ENCODE peak calls at places on chromosomes 3 and 15, in five cellular contexts. B is heart left ventricle, P is upper lobe of right lung, C is lower lobe of right lung, S is tibial nerve. I is an unnamed sample.

GRCh38 chr15:29072444-29072843 is 186.7 kb downstream of the APBA2 start:
- DNase-seq in C (no peak), S (no peak), P (no peak), B (no peak), I (no peak)

GRCh38 chr3:149701206-149701976 is 43.6 kb upstream of the WWTR1 start:
- DNase-seq in S (no peak), B (no peak), P (no peak), C (no peak), I (no peak)

GRCh38 chr3:113745273-113746068 is 578 bp downstream of the NAA50 start:
- DNase-seq in C (peak; percentile 77), B (peak; percentile 73), S (peak; percentile 26), P (peak; percentile 82), I (no peak)

GRCh38 chr3:135229018-135229495 is 434.0 kb downstream of the EPHB1 start:
- DNase-seq in S (no peak), P (no peak), C (no peak), B (peak; percentile 27), I (no peak)

GRCh38 chr3:49567406-49567805 is 13.1 kb downstream of the BSN start:
- DNase-seq in P (no peak), B (no peak), C (no peak), S (no peak), I (no peak)

GRCh38 chr15:27459836-27460235 is 488.9 kb downstream of the GABRG3 start:
- DNase-seq in C (no peak), S (no peak), P (no peak), B (no peak), I (no peak)

GRCh38 chr3:45957606-45958005 is 14.3 kb downstream of the CXCR6 start:
- DNase-seq in S (no peak), C (no peak), P (no peak), B (no peak), I (no peak)

GRCh38 chr3:16828815-16829214 is 55.9 kb upstream of the PLCL2 start:
- DNase-seq in P (no peak), B (no peak), S (no peak), C (peak; percentile 46), I (no peak)

GRCh38 chr3:106862067-106862466 is 515.2 kb upstream of the CCDC54 start:
- DNase-seq in B (no peak), P (no peak), C (no peak), S (no peak), I (no peak)

GRCh38 chr15:90552162-90552928 is 22.6 kb downstream of the CRTC3 start:
- DNase-seq in C (no peak), S (no peak), B (no peak), P (no peak), I (no peak)

GRCh38 chr3:66299893-66300292 is 79.1 kb downstream of the SLC25A26 start:
- DNase-seq in P (no peak), C (no peak), S (no peak), B (no peak), I (no peak)

GRCh38 chr3:157436583-157437300 is at the start of gene PTX3:
- DNase-seq in B (peak; percentile 25), S (no peak), P (peak; percentile 70), C (no peak), I (no peak)

GRCh38 chr3:4821975-4822374 is 157.3 kb upstream of the BHLHE40 start:
- DNase-seq in C (no peak), S (no peak), B (no peak), P (no peak), I (no peak)

GRCh38 chr3:53255360-53255774 is 455 bp downstream of the TKT start:
- DNase-seq in S (no peak), C (peak; percentile 65), P (peak; percentile 79), B (peak; percentile 50), I (no peak)

GRCh38 chr3:16419640-16420039 is 93.9 kb downstream of the RFTN1 start:
- DNase-seq in S (no peak), C (no peak), B (no peak), P (no peak), I (no peak)

GRCh38 chr15:63243776-63244175 is 33.6 kb upstream of the APH1B start:
- DNase-seq in B (no peak), S (no peak), C (no peak), P (no peak), I (no peak)

GRCh38 chr15:48929611-48930170 is 34.0 kb downstream of the SHC4 start:
- DNase-seq in B (no peak), P (no peak), S (no peak), C (no peak), I (no peak)

GRCh38 chr3:2807514-2807913 is 302.7 kb downstream of the IL5RA start:
- DNase-seq in P (no peak), B (no peak), C (no peak), S (no peak), I (no peak)

GRCh38 chr3:153165211-153165815 is 3.3 kb downstream of the RAP2B start:
- DNase-seq in S (no peak), C (no peak), P (no peak), B (no peak), I (no peak)

GRCh38 chr3:133945696-133946095 is 50.0 kb upstream of the RAB6B start:
- DNase-seq in P (peak; percentile 29), C (no peak), B (no peak), S (no peak), I (no peak)

GRCh38 chr3:154540950-154541604 is 111.1 kb upstream of the GPR149 start:
- DNase-seq in B (no peak), C (no peak), S (no peak), P (no peak), I (no peak)

GRCh38 chr3:117622130-117622841 is 912.7 kb downstream of the TUSC7 start:
- DNase-seq in S (no peak), C (no peak), P (no peak), B (no peak), I (no peak)

GRCh38 chr15:96392380-96393208 is 62.1 kb downstream of the NR2F2 start:
- DNase-seq in B (no peak), S (no peak), P (no peak), C (no peak), I (no peak)

GRCh38 chr15:79007066-79007465 is 62.2 kb upstream of the CTSH start:
- DNase-seq in P (no peak), S (no peak), C (peak; percentile 72), B (peak; percentile 40), I (peak; percentile 52)

GRCh38 chr3:75140904-75141615 is 523.1 kb upstream of the FRG2C start:
- DNase-seq in P (no peak), C (no peak), S (no peak), B (no peak), I (no peak)

GRCh38 chr15:71295242-71296031 is 180.2 kb downstream of the THSD4 start:
- DNase-seq in C (no peak), P (no peak), S (no peak), B (peak; percentile 15), I (no peak)

GRCh38 chr15:54594115-54594514 is 602.6 kb downstream of the RSL24D1 start:
- DNase-seq in P (no peak), B (no peak), S (no peak), C (no peak), I (no peak)

GRCh38 chr3:32239638-32240550 is 1.4 kb downstream of the CMTM8 start:
- DNase-seq in C (no peak), P (no peak), B (no peak), S (no peak), I (no peak)

DNA sequence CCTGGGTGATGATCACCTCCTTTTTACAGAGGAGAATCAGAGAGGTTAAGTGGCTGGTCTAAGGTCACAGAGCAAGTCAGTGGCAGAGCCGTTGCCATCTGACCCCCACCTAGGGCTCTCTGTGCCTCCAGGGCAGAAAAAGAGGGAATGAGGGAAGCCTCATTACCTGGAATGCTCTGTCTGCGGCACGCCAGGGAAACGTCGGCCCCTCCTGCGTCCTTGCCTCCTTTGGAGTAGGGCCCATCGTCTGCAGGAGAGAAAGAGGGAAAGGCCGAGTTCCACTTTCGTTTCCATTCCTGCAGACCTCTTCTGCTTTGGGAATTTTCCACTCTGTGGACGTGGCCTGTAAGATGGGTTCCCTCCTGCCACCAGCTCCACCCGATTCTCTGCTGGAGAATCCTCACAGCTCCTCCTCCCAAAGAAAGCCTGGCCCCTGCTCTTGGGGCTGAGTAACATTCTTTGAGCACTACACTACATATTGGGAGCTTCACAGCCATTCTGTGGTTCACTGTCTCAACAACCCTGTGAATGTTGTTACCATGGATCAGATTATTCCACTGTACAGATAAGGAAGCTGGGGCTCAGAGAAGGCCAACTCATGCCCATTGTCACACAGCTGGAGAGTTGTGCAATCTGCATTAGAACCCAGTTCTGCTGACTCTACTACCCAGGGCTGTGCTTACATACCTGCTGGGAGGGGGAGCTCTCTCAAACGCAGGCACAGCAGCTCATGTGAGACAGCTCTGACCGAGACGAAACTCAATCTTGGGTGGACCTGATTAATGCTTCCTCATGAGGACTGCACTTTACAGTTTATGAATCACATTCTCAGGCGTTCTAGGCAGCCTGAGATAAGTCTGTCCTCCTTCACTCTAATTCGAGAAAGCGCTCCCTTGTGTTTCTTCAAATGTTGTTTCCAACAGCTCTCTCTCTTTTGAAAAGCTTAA is 14.2 kb downstream of the GRIP2 start:
- DNase-seq in P (peak; percentile 42), B (no peak), C (peak; percentile 29), S (no peak), I (no peak)
- H3K4me3 ChIP-seq in P (no peak overlapping the region), B (peak overlapping the region; percentile 7), C (peak overlapping the region; percentile 23), S (no peak overlapping the region), I (no peak overlapping the region)

DNA sequence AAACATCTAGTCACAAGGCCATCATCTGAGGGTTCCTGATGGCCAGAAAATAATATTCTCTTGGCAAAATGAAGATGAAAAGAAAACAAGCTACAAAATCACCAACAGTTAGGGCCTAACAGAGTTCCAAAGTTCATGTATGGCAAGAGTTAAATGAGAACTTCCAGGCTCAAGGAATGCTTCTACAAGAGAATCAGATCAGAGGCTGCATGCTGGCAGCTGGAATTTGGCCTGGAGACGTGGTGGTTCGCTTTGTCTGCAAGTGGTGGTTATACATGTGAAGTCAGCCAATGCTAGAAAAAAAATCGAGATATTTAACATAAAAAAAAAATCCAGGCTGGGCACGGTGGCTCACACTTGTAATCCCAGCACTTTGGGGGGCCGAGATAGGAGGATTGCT is 5.6 kb downstream of the SIAH2 start:
- DNase-seq in P (no peak), C (no peak), B (no peak), S (no peak), I (no peak)
- H3K27ac ChIP-seq in P (no peak overlapping the region), C (no peak overlapping the region), B (no peak overlapping the region), S (no peak overlapping the region), I (no peak overlapping the region)

DNA sequence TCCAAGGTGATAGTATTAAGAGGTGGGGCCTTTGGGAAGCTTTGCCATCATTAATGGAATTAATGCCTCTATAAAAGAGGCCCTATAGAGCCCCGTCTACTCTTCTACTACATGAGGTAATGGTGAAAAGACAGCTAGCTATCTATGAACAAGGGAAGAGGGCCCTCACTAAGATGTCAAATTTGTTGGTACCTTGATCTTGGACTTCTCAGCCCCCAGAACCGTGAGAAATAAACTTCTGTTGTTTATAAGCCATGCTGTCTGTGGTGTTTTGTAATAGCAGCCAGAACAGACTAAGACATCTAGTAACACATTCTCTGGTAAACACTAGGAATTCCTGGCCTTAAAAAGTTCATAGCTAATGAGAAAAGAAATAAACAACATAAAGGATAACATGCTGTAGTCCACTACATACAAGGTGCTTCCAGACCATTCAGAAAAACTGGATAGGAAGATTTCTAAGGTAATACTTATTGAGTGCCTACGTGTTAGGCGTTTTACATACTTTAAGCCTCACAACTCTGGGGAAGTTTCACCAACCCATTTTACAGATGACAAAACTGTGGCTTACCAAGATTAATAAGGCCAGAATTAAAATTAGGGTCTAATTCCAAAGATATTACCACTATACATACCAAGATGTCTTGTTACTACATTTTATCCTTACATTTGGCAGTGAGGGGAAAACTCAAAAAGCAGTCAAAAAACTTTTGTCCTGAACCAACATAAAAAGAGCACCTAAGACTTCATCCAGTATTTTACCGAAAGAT is 3.2 kb downstream of the UBE3A start:
- DNase-seq in B (no peak), C (no peak), S (no peak), P (no peak), I (no peak)
- H3K4me3 ChIP-seq in B (no peak overlapping the region), C (no peak overlapping the region), S (no peak overlapping the region), P (no peak overlapping the region), I (no peak overlapping the region)

GRCh38 chr3:69115731-69116130 is 6.7 kb downstream of the LMOD3 start:
- DNase-seq in S (no peak), B (no peak), C (no peak), P (no peak), I (no peak)
- H3K27ac ChIP-seq in S (no peak overlapping the region), B (peak overlapping the region; percentile 65), C (no peak overlapping the region), P (no peak overlapping the region), I (no peak overlapping the region)